ENCODE peak calls at places on chromosomes 1 and 21, in six cellular contexts. G is RWPE1, K is MCF 10A, C is mammary epithelial cell, W is neural progenitor cell, P is neural crest cell. Q is an unnamed sample.
A peak's percentile ranks its signal among the peaks of the same experiment; 100 is the strongest.

GRCh38 chr1:44830900-44831304 is 12.2 kb downstream of the PTCH2 start:
- DNase-seq in G (no peak), K (no peak), C (no peak), W (no peak), P (no peak), Q (no peak)

GRCh38 chr21:35350965-35351364 is 301.9 kb upstream of the RUNX1 start:
- DNase-seq in G (no peak), K (no peak), C (peak; percentile 42), W (no peak), P (no peak), Q (no peak)

GRCh38 chr1:177620636-177621190 is 349.1 kb downstream of the SEC16B start:
- DNase-seq in G (no peak), K (no peak), C (peak; percentile 21), W (no peak), P (no peak), Q (no peak)

GRCh38 chr1:162500805-162501204 is 3.2 kb downstream of the UHMK1 start:
- DNase-seq in G (no peak), K (no peak), C (no peak), W (no peak), P (no peak), Q (no peak)

GRCh38 chr1:180534199-180534598 is 24.6 kb upstream of the OVAAL start:
- DNase-seq in G (no peak), K (no peak), C (no peak), W (no peak), P (no peak), Q (no peak)

GRCh38 chr1:172719694-172720138 is 60.8 kb downstream of the FASLG start:
- DNase-seq in G (peak; percentile 42), K (peak; percentile 75), C (no peak), W (peak; percentile 64), P (no peak), Q (no peak)

GRCh38 chr1:217134857-217135568 is 411.8 kb upstream of the ESRRG start:
- DNase-seq in G (peak; percentile 4), K (no peak), C (peak; percentile 38), W (peak; percentile 65), P (peak; percentile 2), Q (no peak)

GRCh38 chr1:102776074-102776473 is 332.2 kb downstream of the COL11A1 start:
- DNase-seq in G (no peak), K (no peak), C (no peak), W (peak; percentile 7), P (no peak), Q (no peak)

GRCh38 chr1:29991025-29991424 is 732.4 kb downstream of the MATN1 start:
- DNase-seq in G (peak; percentile 47), K (peak; percentile 26), C (peak; percentile 12), W (peak; percentile 64), P (no peak), Q (peak; percentile 20)

GRCh38 chr1:191498318-191498717 is 659.9 kb upstream of the RGS18 start:
- DNase-seq in G (peak; percentile 46), K (peak; percentile 72), C (peak; percentile 1), W (no peak), P (no peak), Q (no peak)

GRCh38 chr1:167416506-167416905 is 101.8 kb downstream of the CD247 start:
- DNase-seq in G (no peak), K (peak; percentile 16), C (no peak), W (peak; percentile 76), P (no peak), Q (no peak)

GRCh38 chr1:22831729-22832413 is 121.2 kb downstream of the EPHB2 start:
- DNase-seq in G (peak; percentile 91), K (peak; percentile 95), C (peak; percentile 98), W (no peak), P (no peak), Q (peak; percentile 69)

GRCh38 chr1:13732971-13733667 is 33.1 kb downstream of the PRDM2 start:
- DNase-seq in G (no peak), K (no peak), C (no peak), W (no peak), P (no peak), Q (no peak)

GRCh38 chr1:1278620-1279019 is 1.6 kb upstream of the SCNN1D start:
- DNase-seq in G (no peak), K (no peak), C (no peak), W (no peak), P (no peak), Q (no peak)

GRCh38 chr1:205186191-205186590 is 25.3 kb downstream of the DSTYK start:
- DNase-seq in G (no peak), K (no peak), C (no peak), W (no peak), P (no peak), Q (no peak)

GRCh38 chr1:154970631-154971340 is at the start of gene SHC1:
- DNase-seq in G (peak; percentile 96), K (peak; percentile 99), C (peak; percentile 92), W (peak; percentile 96), P (peak; percentile 73), Q (peak; percentile 89)

GRCh38 chr1:245807306-245807705 is 652.5 kb downstream of the KIF26B start:
- DNase-seq in G (no peak), K (no peak), C (no peak), W (no peak), P (no peak), Q (no peak)

GRCh38 chr1:107430540-107431228 is 289.8 kb downstream of the NTNG1 start:
- DNase-seq in G (peak; percentile 8), K (peak; percentile 70), C (peak; percentile 24), W (peak; percentile 79), P (peak; percentile 25), Q (peak; percentile 45)

GRCh38 chr1:155379180-155379876 is 58.6 kb downstream of the RUSC1 start:
- DNase-seq in G (no peak), K (peak; percentile 27), C (no peak), W (no peak), P (no peak), Q (no peak)

GRCh38 chr1:59704721-59705120 is 110.0 kb upstream of the HOOK1 start:
- DNase-seq in G (no peak), K (no peak), C (no peak), W (no peak), P (no peak), Q (no peak)
- TF ChIP-seq CTCF in G (no peak), K (no peak), C (no peak), W (no peak), P (no peak), Q (no peak)

DNA sequence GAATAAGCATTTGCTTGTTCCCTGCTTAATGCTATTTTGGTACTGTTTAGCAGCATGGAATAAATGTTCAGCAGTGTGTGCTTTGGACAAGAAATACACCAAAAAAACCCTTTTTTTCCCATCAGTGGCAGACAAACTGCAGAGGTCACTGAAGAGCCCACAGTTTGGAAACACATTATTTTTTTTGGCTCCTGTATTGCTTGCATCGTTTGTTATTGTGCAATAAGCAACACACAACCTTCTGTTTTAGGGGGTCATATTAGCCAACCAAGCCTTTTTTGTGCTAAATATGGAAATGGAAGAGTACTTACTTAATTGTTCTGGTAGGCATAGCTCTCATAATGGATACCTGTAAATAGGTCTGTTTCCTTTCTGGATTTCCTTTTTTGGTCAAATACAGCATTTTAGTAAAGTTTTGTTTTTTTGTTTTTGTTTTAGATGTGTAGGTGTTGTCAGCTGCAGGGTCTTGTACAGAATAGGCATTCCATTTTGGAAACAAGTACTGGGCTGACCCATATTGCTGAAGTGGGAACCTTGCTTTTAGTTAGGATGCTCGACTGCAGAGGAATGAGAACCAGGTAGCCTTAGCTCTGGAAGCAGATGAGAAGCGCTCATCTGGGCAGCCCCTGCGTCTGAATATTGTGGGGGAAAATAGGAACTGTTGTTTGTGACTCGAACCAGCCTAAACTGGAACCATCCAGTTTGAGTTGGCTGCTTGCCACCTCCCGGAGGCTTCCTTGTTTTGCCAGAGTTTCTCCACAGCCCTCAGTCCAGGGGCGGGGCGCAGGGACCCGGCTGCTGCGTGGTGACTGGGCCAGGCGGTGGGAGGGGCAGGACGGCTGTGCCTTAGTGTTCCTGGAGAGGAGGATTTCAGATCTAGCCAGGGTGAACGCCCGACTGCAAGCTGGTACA is 38.5 kb downstream of the SPEN start:
- DNase-seq in G (peak; percentile 86), K (peak; percentile 94), C (peak; percentile 86), W (peak; percentile 91), P (peak; percentile 70), Q (peak; percentile 97)
- TF ChIP-seq CTCF in G (no peak), K (peak; percentile 33), C (peak; percentile 15), W (no peak), P (no peak), Q (no peak)

GRCh38 chr21:42685954-42686500 is 32.6 kb downstream of the PDE9A start:
- DNase-seq in G (no peak), K (no peak), C (no peak), W (no peak), P (no peak), Q (no peak)

GRCh38 chr21:42690586-42690985 is 37.2 kb downstream of the PDE9A start:
- DNase-seq in G (no peak), K (no peak), C (no peak), W (no peak), P (no peak), Q (no peak)

GRCh38 chr21:42688226-42688840 is 34.9 kb downstream of the PDE9A start:
- DNase-seq in G (no peak), K (no peak), C (no peak), W (no peak), P (no peak), Q (no peak)

GRCh38 chr21:42687796-42688195 is 34.4 kb downstream of the PDE9A start:
- DNase-seq in G (no peak), K (no peak), C (no peak), W (no peak), P (no peak), Q (no peak)

GRCh38 chr21:42688841-42689371 is 35.5 kb downstream of the PDE9A start:
- DNase-seq in G (no peak), K (no peak), C (no peak), W (no peak), P (no peak), Q (no peak)
- TF ChIP-seq CTCF in G (no peak), K (no peak), C (no peak), W (no peak), P (no peak), Q (no peak)

DNA sequence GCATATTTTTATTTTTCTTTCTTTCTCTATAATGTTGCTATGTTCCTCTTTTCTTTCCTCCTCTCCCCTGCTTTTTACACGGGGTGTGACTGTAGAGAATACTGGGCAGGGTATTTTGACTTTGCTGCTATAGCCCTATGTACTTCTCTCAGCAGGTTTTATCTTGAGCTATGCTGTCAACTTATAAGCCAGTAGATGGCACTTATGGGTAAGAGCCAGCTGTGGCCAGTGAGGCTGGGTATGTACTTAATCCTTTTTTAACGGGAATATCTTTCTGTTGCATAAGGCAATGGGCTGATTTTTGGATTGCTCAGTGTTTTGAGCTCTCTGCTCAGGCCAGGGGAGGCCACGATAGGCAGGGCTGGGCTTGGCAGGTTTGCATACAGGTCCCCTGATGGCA is 99.0 kb downstream of the KCNK2 start:
- DNase-seq in G (no peak), K (peak; percentile 43), C (peak; percentile 8), W (peak; percentile 5), P (no peak), Q (no peak)
- TF ChIP-seq CTCF in G (no peak), K (no peak), C (peak; percentile 6), W (peak; percentile 31), P (no peak), Q (no peak)

GRCh38 chr1:196723325-196724185 is 51.1 kb upstream of the CFHR3 start:
- DNase-seq in G (peak; percentile 25), K (peak; percentile 77), C (peak; percentile 57), W (peak; percentile 77), P (peak; percentile 27), Q (peak; percentile 55)
- TF ChIP-seq CTCF in G (peak; percentile 59), K (peak; percentile 88), C (peak; percentile 77), W (peak; percentile 73), P (peak; percentile 72), Q (peak; percentile 47)

GRCh38 chr1:24963099-24963872 is 33.2 kb upstream of the RUNX3 start:
- DNase-seq in G (no peak), K (no peak), C (no peak), W (no peak), P (no peak), Q (peak; percentile 41)
- TF ChIP-seq CTCF in G (no peak), K (no peak), C (no peak), W (no peak), P (no peak), Q (no peak)

Q was measured in transverse colon.